ENCODE peak calls at places on chromosomes 4 and X, in nine cellular contexts. O, M, G, R, C, L, F, D and H are unnamed samples.

GRCh38 chr4:65538571-65538970 is 131.7 kb downstream of the EPHA5 start:
- DNase-seq in O (no peak), M (no peak), G (no peak), R (no peak), C (no peak), L (peak; percentile 3), F (peak; percentile 31), D (no peak), H (peak; percentile 56)

GRCh38 chrX:11465648-11466411 is 172.6 kb downstream of the AMELX start:
- DNase-seq in O (no peak), M (no peak), G (no peak), R (no peak), C (no peak), L (no peak), F (no peak), D (no peak), H (no peak)

GRCh38 chrX:153409414-153410101 is 1.7 kb upstream of the ZFP92 start:
- DNase-seq in O (no peak), M (no peak), G (no peak), R (no peak), C (no peak), L (no peak), F (no peak), D (no peak), H (no peak)

GRCh38 chr4:5391492-5391891 is 316.9 kb downstream of the EVC2 start:
- DNase-seq in O (no peak), M (no peak), G (no peak), R (no peak), C (no peak), L (no peak), F (no peak), D (no peak), H (no peak)

GRCh38 chrX:68461541-68461940 is 28.2 kb upstream of the OPHN1 start:
- DNase-seq in O (no peak), M (no peak), G (no peak), R (no peak), C (no peak), L (no peak), F (no peak), D (no peak), H (no peak)

GRCh38 chr4:91989914-91990313 is 313.9 kb upstream of the GRID2 start:
- DNase-seq in O (no peak), M (no peak), G (no peak), R (no peak), C (no peak), L (no peak), F (no peak), D (no peak), H (no peak)

GRCh38 chr4:8847764-8848163 is 23.9 kb downstream of the HMX1 start:
- DNase-seq in O (no peak), M (no peak), G (no peak), R (no peak), C (no peak), L (no peak), F (no peak), D (no peak), H (no peak)

GRCh38 chrX:50036481-50036880 is 114.1 kb downstream of the CLCN5 start:
- DNase-seq in O (no peak), M (no peak), G (no peak), R (no peak), C (no peak), L (no peak), F (no peak), D (no peak), H (no peak)

GRCh38 chr4:119244344-119244743 is 31.8 kb downstream of the USP53 start:
- DNase-seq in O (no peak), M (no peak), G (no peak), R (no peak), C (no peak), L (no peak), F (no peak), D (no peak), H (no peak)

GRCh38 chr4:170089274-170089742 is 448 bp downstream of the AADAT start:
- DNase-seq in O (no peak), M (no peak), G (peak; percentile 16), R (peak; percentile 48), C (no peak), L (peak; percentile 37), F (peak; percentile 23), D (no peak), H (no peak)

GRCh38 chr4:161419822-161420221 is 744.0 kb downstream of the FSTL5 start:
- DNase-seq in O (no peak), M (no peak), G (no peak), R (no peak), C (no peak), L (peak; percentile 14), F (peak; percentile 26), D (no peak), H (no peak)

GRCh38 chr4:154367659-154368058 is 123.9 kb downstream of the DCHS2 start:
- DNase-seq in O (no peak), M (no peak), G (no peak), R (no peak), C (no peak), L (no peak), F (no peak), D (no peak), H (no peak)

GRCh38 chr4:168631241-168632151 is 134.6 kb downstream of the PALLD start:
- DNase-seq in O (no peak), M (peak; percentile 27), G (peak; percentile 86), R (no peak), C (no peak), L (peak; percentile 85), F (peak; percentile 78), D (peak; percentile 33), H (no peak)

GRCh38 chr4:1554876-1555265 is 129.2 kb downstream of the FAM53A start:
- DNase-seq in O (no peak), M (no peak), G (no peak), R (no peak), C (no peak), L (no peak), F (no peak), D (no peak), H (no peak)

GRCh38 chr4:84691170-84691691 is 108.3 kb downstream of the CDS1 start:
- DNase-seq in O (no peak), M (no peak), G (peak; percentile 83), R (peak; percentile 42), C (peak; percentile 67), L (peak; percentile 79), F (peak; percentile 43), D (no peak), H (peak; percentile 84)

GRCh38 chr4:92305878-92306520 is 2.2 kb downstream of the GRID2 start:
- DNase-seq in O (no peak), M (peak; percentile 38), G (no peak), R (no peak), C (no peak), L (peak; percentile 6), F (no peak), D (no peak), H (no peak)

GRCh38 chrX:117843749-117844148 is 272.9 kb downstream of the KLHL13 start:
- DNase-seq in O (no peak), M (no peak), G (no peak), R (no peak), C (no peak), L (no peak), F (no peak), D (no peak), H (no peak)

GRCh38 chr4:40525811-40526598 is 103.7 kb downstream of the RBM47 start:
- DNase-seq in O (no peak), M (no peak), G (peak; percentile 81), R (no peak), C (peak; percentile 79), L (peak; percentile 86), F (peak; percentile 66), D (no peak), H (peak; percentile 63)

GRCh38 chr4:129344058-129344457 is 248.1 kb downstream of the C4orf33 start:
- DNase-seq in O (peak; percentile 2), M (no peak), G (no peak), R (peak; percentile 40), C (no peak), L (peak; percentile 62), F (peak; percentile 2), D (no peak), H (no peak)

GRCh38 chr4:168574581-168575295 is 77.9 kb downstream of the PALLD start:
- DNase-seq in O (no peak), M (no peak), G (peak; percentile 54), R (no peak), C (no peak), L (peak; percentile 54), F (no peak), D (no peak), H (no peak)

GRCh38 chr4:169397762-169398161 is 127.0 kb upstream of the SH3RF1 start:
- DNase-seq in O (no peak), M (no peak), G (peak; percentile 49), R (no peak), C (no peak), L (no peak), F (no peak), D (no peak), H (no peak)

GRCh38 chrX:54495814-54496516 is at the start of gene FGD1:
- DNase-seq in O (peak; percentile 11), M (peak; percentile 13), G (no peak), R (peak; percentile 19), C (no peak), L (peak; percentile 50), F (peak; percentile 67), D (peak; percentile 61), H (no peak)

GRCh38 chrX:6708041-6708440 is 173.1 kb upstream of the VCX3A start:
- DNase-seq in O (no peak), M (no peak), G (no peak), R (no peak), C (no peak), L (peak; percentile 24), F (no peak), D (no peak), H (no peak)

GRCh38 chr4:116688536-116688935 is 396.8 kb downstream of the TRAM1L1 start:
- DNase-seq in O (no peak), M (no peak), G (no peak), R (no peak), C (peak; percentile 5), L (peak; percentile 85), F (no peak), D (no peak), H (no peak)

GRCh38 chr4:110681381-110681780 is 58.5 kb upstream of the PITX2 start:
- DNase-seq in O (no peak), M (no peak), G (no peak), R (no peak), C (no peak), L (peak; percentile 17), F (no peak), D (no peak), H (no peak)

GRCh38 chr4:186723207-186724047 is at the start of gene FAT1:
- DNase-seq in O (no peak), M (peak; percentile 42), G (peak; percentile 45), R (peak; percentile 37), C (no peak), L (peak; percentile 80), F (peak; percentile 74), D (peak; percentile 32), H (no peak)

GRCh38 chr4:139419388-139419914 is 34.5 kb upstream of the RAB33B start:
- DNase-seq in O (no peak), M (no peak), G (peak; percentile 31), R (peak; percentile 48), C (peak; percentile 12), L (peak; percentile 39), F (no peak), D (no peak), H (peak; percentile 73)

GRCh38 chr4:94798808-94799207 is 41.1 kb downstream of the BMPR1B start:
- DNase-seq in O (no peak), M (no peak), G (peak; percentile 77), R (no peak), C (peak; percentile 50), L (peak; percentile 49), F (no peak), D (no peak), H (peak; percentile 8)

GRCh38 chrX:123322531-123322930 is 138.5 kb downstream of the GRIA3 start:
- DNase-seq in O (no peak), M (no peak), G (no peak), R (no peak), C (no peak), L (no peak), F (no peak), D (no peak), H (no peak)

GRCh38 chr4:61540944-61541343 is 340.8 kb downstream of the ADGRL3 start:
- DNase-seq in O (no peak), M (no peak), G (no peak), R (no peak), C (no peak), L (no peak), F (no peak), D (no peak), H (no peak)

GRCh38 chr4:4805805-4806345 is 53.6 kb upstream of the MSX1 start:
- DNase-seq in O (no peak), M (no peak), G (no peak), R (no peak), C (no peak), L (no peak), F (no peak), D (no peak), H (no peak)